ENCODE peak calls at places on chromosomes 6 and 20, in seven cellular contexts. H is SK-N-SH, R is H1, B is HepG2, Y is GM12878, W is K562, O is HCT116. T is an unnamed sample.

GRCh38 chr6:88547768-88548167 is 381.6 kb upstream of the CNR1 start:
- DNase-seq in Y (no peak), O (no peak), W (no peak), B (no peak), H (no peak), R (no peak), T (no peak)

GRCh38 chr6:24477070-24477469 is 12.3 kb downstream of the GPLD1 start:
- DNase-seq in W (no peak), Y (no peak), B (no peak), R (no peak), H (no peak), O (no peak), T (no peak)

GRCh38 chr6:107655245-107655644 is 165.3 kb downstream of the SOBP start:
- DNase-seq in W (no peak), B (no peak), R (no peak), O (no peak), H (peak; percentile 51), Y (no peak), T (no peak)

GRCh38 chr6:169619650-169620049 is 82.2 kb downstream of the WDR27 start:
- DNase-seq in R (no peak), H (no peak), Y (no peak), O (no peak), B (no peak), W (no peak), T (no peak)

GRCh38 chr20:38671186-38671585 is 53.1 kb upstream of the SLC32A1 start:
- DNase-seq in R (no peak), Y (no peak), W (no peak), O (no peak), H (no peak), B (no peak), T (no peak)

GRCh38 chr20:10780901-10781300 is 107.1 kb upstream of the JAG1 start:
- DNase-seq in B (no peak), R (no peak), W (no peak), Y (no peak), H (no peak), O (no peak), T (no peak)

GRCh38 chr20:54076259-54076658 is 5.9 kb upstream of the BCAS1 start:
- DNase-seq in B (no peak), H (no peak), R (no peak), W (no peak), Y (no peak), O (no peak), T (peak; percentile 65)

GRCh38 chr6:39876826-39877225 is 57.4 kb downstream of the MOCS1 start:
- DNase-seq in R (no peak), O (no peak), W (no peak), B (no peak), Y (no peak), H (no peak), T (no peak)

GRCh38 chr6:131122007-131122406 is 13.3 kb upstream of the AKAP7 start:
- DNase-seq in O (no peak), W (no peak), H (no peak), B (no peak), Y (no peak), R (no peak), T (no peak)

GRCh38 chr20:38331814-38332213 is 14.5 kb upstream of the LBP start:
- DNase-seq in Y (no peak), O (no peak), H (no peak), R (no peak), B (no peak), W (no peak), T (no peak)

GRCh38 chr20:57662028-57662312 is 41.7 kb upstream of the ZBP1 start:
- DNase-seq in Y (no peak), B (no peak), H (no peak), W (no peak), O (no peak), R (no peak), T (no peak)

GRCh38 chr6:51098801-51099200 is 280.1 kb downstream of the TFAP2B start:
- DNase-seq in W (no peak), Y (no peak), H (no peak), B (no peak), R (no peak), O (no peak), T (no peak)

GRCh38 chr20:1858859-1859258 is 36.3 kb upstream of the SIRPA start:
- DNase-seq in O (no peak), W (no peak), H (no peak), R (no peak), B (no peak), Y (no peak), T (no peak)

GRCh38 chr6:20188630-20189075 is 23.6 kb downstream of the MBOAT1 start:
- DNase-seq in R (no peak), O (no peak), H (no peak), B (no peak), W (no peak), Y (no peak), T (no peak)

GRCh38 chr20:24693466-24694156 is 224.2 kb downstream of the SYNDIG1 start:
- DNase-seq in R (no peak), O (no peak), W (no peak), Y (no peak), H (peak; percentile 8), B (no peak), T (no peak)

GRCh38 chr20:47727170-47727880 is 58.0 kb downstream of the SULF2 start:
- DNase-seq in R (no peak), W (no peak), Y (peak; percentile 81), H (no peak), O (no peak), B (no peak), T (no peak)

GRCh38 chr6:129686941-129687627 is 22.9 kb downstream of the ARHGAP18 start:
- DNase-seq in W (peak; percentile 10), B (no peak), H (no peak), R (no peak), O (no peak), Y (peak; percentile 76), T (no peak)

GRCh38 chr20:63033635-63034510 is 27.1 kb upstream of the BHLHE23 start:
- DNase-seq in H (no peak), R (no peak), O (no peak), Y (no peak), B (no peak), W (no peak), T (no peak)

GRCh38 chr20:11271319-11271718 is 597.5 kb upstream of the JAG1 start:
- DNase-seq in O (no peak), W (no peak), R (peak; percentile 23), Y (no peak), B (peak; percentile 30), H (peak; percentile 11), T (no peak)

GRCh38 chr6:95133578-95133977 is 443.8 kb upstream of the MANEA start:
- DNase-seq in O (peak; percentile 16), R (no peak), Y (no peak), W (no peak), H (no peak), B (no peak), T (no peak)
- TF ChIP-seq JUND in O (no peak), R (no peak), Y (no peak), W (no peak), H (no peak), B (no peak), T (no peak)

DNA sequence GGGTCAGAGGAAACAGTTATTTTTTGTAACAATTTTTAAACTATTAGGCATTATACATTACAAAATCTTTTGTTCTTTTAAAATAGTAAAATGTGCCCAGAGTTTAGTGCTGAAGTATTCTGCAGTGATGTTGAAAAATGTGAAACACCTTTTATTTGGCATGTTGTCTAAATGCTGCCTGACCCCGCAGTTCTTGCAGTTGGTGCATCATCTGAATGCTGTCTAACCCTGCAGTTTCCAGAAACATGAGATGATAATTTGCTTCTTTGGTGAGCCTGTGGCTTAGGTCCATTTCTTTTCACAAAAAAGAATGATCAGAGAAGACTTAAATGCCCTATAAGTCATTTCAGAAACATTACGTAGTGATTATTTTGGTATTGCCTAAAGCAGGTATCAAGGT is 82.4 kb downstream of the RNF217 start:
- DNase-seq in Y (no peak), O (no peak), W (no peak), R (no peak), B (no peak), H (no peak), T (no peak)
- TF ChIP-seq JUND in Y (no peak), O (no peak), W (no peak), R (no peak), B (no peak), H (no peak), T (no peak)

DNA sequence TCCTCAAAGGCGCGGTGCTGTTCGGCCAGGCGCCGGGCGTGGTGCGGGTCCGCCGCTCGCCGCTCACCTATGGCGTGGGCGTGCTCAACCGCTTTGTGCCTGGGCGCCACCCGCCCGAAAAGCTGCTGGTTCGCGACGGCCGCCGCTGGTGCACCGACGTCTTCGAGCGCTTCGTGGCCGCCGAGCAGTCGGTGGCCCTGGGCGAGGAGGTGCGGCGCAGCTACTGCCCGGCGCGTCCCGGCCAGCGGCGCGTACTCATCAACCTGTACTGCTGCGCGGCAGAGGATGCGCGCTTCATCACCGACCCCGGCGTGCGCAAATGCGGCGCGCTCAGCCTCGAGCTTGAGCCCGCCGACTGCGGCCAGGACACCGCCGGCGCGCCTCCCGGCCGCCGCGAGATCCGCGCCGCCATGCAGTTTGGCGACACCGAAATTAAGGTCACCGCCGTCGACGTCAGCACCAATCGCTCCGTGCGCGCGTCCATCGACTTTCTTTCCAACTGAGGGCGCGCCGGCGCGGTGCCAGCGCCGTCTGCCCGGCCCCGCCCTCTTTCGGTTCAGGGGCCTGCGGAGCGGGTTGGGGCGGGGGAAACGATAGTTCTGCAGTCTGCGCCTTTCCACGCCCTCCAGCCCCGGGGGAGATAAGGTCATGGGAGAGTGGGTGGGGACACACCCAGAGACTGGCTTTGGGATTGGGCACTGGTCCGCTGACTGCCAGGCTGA is 15.7 kb downstream of the ADISSP start:
- DNase-seq in Y (no peak), H (peak; percentile 56), B (no peak), R (peak; percentile 60), W (no peak), O (no peak), T (no peak)
- TF ChIP-seq JUND in Y (no peak), H (no peak), B (no peak), R (no peak), W (no peak), O (no peak), T (no peak)

GRCh38 chr20:59125332-59125731 is 38.3 kb upstream of the ZNF831 start:
- DNase-seq in H (no peak), O (no peak), B (no peak), R (no peak), Y (no peak), W (no peak), T (no peak)

GRCh38 chr20:59124326-59125029 is 39.1 kb upstream of the ZNF831 start:
- DNase-seq in O (no peak), Y (no peak), R (no peak), H (no peak), W (no peak), B (no peak), T (no peak)

GRCh38 chr20:59123677-59124060 is 40.0 kb upstream of the ZNF831 start:
- DNase-seq in H (no peak), B (no peak), R (no peak), W (no peak), Y (no peak), O (no peak), T (no peak)

GRCh38 chr20:59123011-59123676 is 40.5 kb upstream of the ZNF831 start:
- DNase-seq in B (no peak), O (no peak), Y (no peak), R (no peak), H (no peak), W (no peak), T (no peak)

DNA sequence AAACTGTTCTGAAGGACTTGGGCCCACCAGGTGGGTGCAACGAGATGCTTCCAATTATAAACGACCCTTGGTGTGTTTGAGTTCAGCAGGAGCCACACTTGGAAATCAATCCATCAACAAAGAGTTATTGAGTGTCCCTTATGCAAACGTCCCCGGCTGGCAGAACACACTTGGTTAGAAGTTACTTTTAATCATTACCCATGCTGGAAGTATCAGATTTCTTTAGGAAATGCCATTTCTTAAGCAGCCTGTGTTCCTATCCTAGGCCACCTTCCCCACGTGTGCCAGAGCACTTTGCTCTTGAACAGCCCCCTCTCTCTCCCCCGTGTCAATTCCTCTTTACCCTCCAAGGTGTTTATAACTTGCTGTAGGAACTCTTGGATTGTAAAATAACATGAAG is 37.7 kb upstream of the ZNF831 start:
- DNase-seq in H (no peak), B (no peak), W (no peak), O (no peak), R (no peak), Y (no peak), T (no peak)
- TF ChIP-seq JUND in H (no peak), B (no peak), W (no peak), O (no peak), R (no peak), Y (no peak), T (no peak)

T was measured in T47D.